ENCODE peak calls at places on chromosomes 3 and 15, in five cellular contexts. F, G, K, B and D are unnamed samples.

GRCh38 chr3:194250104-194251002 is 100.8 kb downstream of the CPN2 start:
- DNase-seq in K (peak), G (peak), F (peak), B (peak), D (peak)

GRCh38 chr3:20305647-20306046 is 119.6 kb upstream of the SGO1 start:
- DNase-seq in F (no peak), K (no peak), G (no peak), B (no peak), D (no peak)

GRCh38 chr3:177523991-177524438 is 326.7 kb upstream of the TBL1XR1 start:
- DNase-seq in K (peak), G (peak), B (no peak), F (no peak), D (peak)

GRCh38 chr3:45635475-45636256 is 41.1 kb downstream of the LIMD1 start:
- DNase-seq in B (no peak), F (no peak), K (peak), G (peak), D (peak)

GRCh38 chr3:64563776-64564175 is 124.0 kb downstream of the ADAMTS9 start:
- DNase-seq in F (no peak), G (no peak), K (no peak), B (no peak), D (no peak)

GRCh38 chr15:96338772-96339661 is 8.5 kb downstream of the NR2F2 start:
- DNase-seq in G (peak), F (no peak), K (no peak), B (no peak), D (no peak)

GRCh38 chr3:143084856-143085731 is 34.5 kb upstream of the CHST2 start:
- DNase-seq in F (no peak), K (peak), G (peak), B (no peak), D (peak)

GRCh38 chr3:149432149-149432548 is 42.3 kb upstream of the TM4SF4 start:
- DNase-seq in G (no peak), F (no peak), K (no peak), B (no peak), D (no peak)

GRCh38 chr15:36831125-36831914 is 251.9 kb downstream of the CDIN1 start:
- DNase-seq in F (no peak), G (peak), B (no peak), K (peak), D (no peak)

GRCh38 chr15:73922186-73923151 is 3.8 kb upstream of the LOXL1 start:
- DNase-seq in K (peak), F (no peak), B (peak), G (peak), D (peak)

GRCh38 chr15:74258456-74259323 is 22.6 kb downstream of the CCDC33 start:
- DNase-seq in K (no peak), B (no peak), F (no peak), G (no peak), D (peak)

GRCh38 chr15:97684249-97684648 is 276.3 kb upstream of the ARRDC4 start:
- DNase-seq in K (no peak), F (no peak), G (no peak), B (no peak), D (no peak)

GRCh38 chr3:55218577-55218976 is 268.5 kb downstream of the WNT5A start:
- DNase-seq in F (no peak), G (no peak), B (no peak), K (no peak), D (no peak)

GRCh38 chr3:107240183-107241091 is 136.8 kb upstream of the CCDC54 start:
- DNase-seq in G (peak), B (peak), K (peak), F (peak), D (peak)

GRCh38 chr3:124351430-124352142 is 359.7 kb upstream of the ROPN1 start:
- DNase-seq in K (peak), F (no peak), B (no peak), G (peak), D (peak)

GRCh38 chr3:57852896-57853295 is 96.8 kb downstream of the SLMAP start:
- DNase-seq in K (peak), B (no peak), F (no peak), G (peak), D (peak)

GRCh38 chr3:115832265-115832664 is 209.0 kb downstream of the GAP43 start:
- DNase-seq in G (no peak), K (no peak), B (no peak), F (no peak), D (no peak)
- TF ChIP-seq CTCF in G (no peak), K (no peak), B (no peak), F (no peak), D (no peak)

DNA sequence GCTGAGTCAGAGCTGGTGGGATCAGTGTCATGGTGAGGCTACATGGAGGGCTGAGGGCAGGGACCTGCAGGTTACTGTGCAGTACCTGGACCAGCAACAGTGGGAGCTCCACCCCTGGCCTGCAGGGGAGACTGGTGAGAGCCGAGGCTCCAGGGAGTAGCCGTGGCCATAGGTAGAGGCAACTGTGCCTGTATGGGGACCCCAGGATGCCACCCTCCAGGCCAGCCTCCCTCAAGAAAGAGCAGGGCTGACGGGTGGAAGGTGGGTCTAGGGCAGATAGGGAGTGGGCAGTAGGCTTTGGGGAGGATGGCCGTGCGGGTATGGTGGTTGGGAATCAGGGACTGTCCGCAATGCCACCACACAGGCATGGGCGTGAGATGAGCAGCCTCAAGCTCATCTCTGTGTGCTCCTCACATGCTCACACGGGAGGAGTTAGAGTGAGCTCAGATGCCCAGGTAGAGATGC is 35.5 kb downstream of the FBLN2 start:
- DNase-seq in B (no peak), G (no peak), F (no peak), K (no peak), D (no peak)
- TF ChIP-seq CTCF in B (no peak), G (no peak), F (no peak), K (no peak), D (no peak)

GRCh38 chr15:101807345-101807945 is 4.1 kb downstream of the OR4F6 start:
- DNase-seq in K (peak), B (no peak), G (peak), F (no peak), D (no peak)

GRCh38 chr15:101805605-101806345 is 2.5 kb downstream of the OR4F6 start:
- DNase-seq in B (no peak), F (no peak), K (no peak), G (no peak), D (no peak)

GRCh38 chr15:101810451-101810850 is 1.6 kb upstream of the OR4F15 start:
- DNase-seq in K (no peak), F (no peak), B (no peak), G (no peak), D (no peak)

GRCh38 chr15:101810905-101811304 is 1.1 kb upstream of the OR4F15 start:
- DNase-seq in G (no peak), B (no peak), K (peak), F (no peak), D (peak)

GRCh38 chr15:101808201-101808600 is 3.8 kb upstream of the OR4F15 start:
- DNase-seq in G (peak), B (no peak), K (peak), F (no peak), D (no peak)
- TF ChIP-seq CTCF in G (no peak), B (no peak), K (no peak), F (no peak), D (no peak)

DNA sequence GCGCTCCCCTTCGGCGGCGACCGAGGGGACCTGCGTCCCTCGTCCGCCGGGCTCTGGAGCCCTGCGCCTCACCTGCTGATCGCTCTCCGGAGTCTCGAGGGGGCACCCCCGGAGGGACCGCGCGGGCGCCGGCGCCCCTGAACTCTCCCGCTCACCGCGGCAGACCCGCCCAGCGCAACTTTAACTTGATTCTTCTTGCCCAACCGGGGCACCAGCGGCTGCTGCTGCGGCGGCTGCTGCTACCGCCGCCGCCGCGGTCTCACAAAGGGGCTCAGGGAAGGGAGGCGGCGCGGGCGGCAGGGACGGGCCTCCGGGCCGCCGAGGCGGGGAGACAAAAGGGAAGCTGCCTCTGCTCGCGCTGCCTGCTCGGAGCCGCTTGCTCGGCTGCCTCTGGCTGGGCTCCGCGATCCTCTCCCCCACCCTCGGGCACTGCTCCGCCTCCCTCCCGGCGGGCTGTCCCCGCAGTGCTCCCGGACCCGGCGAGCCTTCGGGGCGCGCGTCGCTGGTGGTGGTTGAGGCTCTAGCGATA is at the start of gene PPM1L:
- DNase-seq in F (peak), K (peak), B (peak), G (peak), D (peak)
- TF ChIP-seq CTCF in F (no peak), K (no peak), B (no peak), G (no peak), D (no peak)

DNA sequence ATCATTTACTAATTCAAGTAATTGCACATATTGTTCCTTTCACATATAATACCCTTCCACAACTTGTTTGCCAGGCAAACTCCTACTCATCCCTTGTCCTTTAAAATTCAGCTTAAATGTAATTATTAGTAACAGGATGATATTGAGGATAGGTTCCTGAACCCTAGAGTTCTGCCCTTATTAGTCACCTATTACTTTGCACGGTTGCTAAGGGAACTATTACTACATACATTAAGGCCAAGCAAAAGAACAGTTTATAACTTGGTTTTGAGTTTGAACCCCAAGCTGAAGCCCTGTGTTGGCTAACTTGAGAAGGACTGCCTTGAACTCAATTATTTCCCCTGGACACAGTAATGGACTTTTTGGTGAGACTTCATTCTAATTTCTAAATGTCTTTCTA is 529.7 kb downstream of the IGSF11 start:
- DNase-seq in B (no peak), F (no peak), G (no peak), K (no peak), D (no peak)
- TF ChIP-seq CTCF in B (no peak), F (no peak), G (no peak), K (no peak), D (no peak)

DNA sequence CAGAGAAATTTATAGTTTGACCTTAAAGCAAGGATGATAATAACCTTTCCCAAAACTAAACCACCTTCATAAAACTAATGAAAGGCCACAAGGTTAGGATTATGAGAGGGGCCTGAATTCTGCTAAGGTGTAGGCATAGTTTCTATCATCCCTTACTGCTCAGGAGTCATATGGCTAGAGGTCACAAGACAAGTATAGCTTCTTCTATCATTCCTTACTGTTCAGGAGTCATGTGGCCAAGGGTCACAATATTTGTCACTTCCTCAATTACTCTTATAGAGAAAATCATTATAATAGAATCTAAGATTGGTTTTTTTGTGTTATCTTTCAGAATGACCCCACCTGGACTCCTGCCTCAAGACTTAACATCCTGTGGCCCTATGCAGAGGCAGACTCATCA is 36.6 kb downstream of the HERC1 start:
- DNase-seq in F (no peak), G (no peak), K (no peak), B (no peak), D (no peak)
- TF ChIP-seq CTCF in F (no peak), G (no peak), K (no peak), B (no peak), D (no peak)